ENCODE peak calls at places on chromosome 6, in ten cellular contexts. One of them, this sample, is unnamed.

GRCh38 chr6:21882066-21882465 is 288.5 kb downstream of the SOX4 start:
- DNase-seq in SIG-M5: no peak
- DNase-seq in NCI-H1436: no peak
- DNase-seq in stimulated activated CD4-positive, alpha-beta T cell treated with anti-CD3 and anti-CD28 coated beads, Interleukin-12 subunit alpha, Interleukin-12 subunit beta, amount 100 ng/mL, for 24 hours: no peak
- DNase-seq in BE2C: no peak
- DNase-seq in ACHN: no peak
- DNase-seq in amygdala: no peak
- DNase-seq in CD4-positive, alpha-beta T cell: no peak
- DNase-seq in colonic mucosa: no peak
- DNase-seq in stimulated activated CD8-positive, alpha-beta memory T cell treated with anti-CD3 and anti-CD28 coated beads, Interleukin-2, amount 100 ng/mL, for 1 hour: no peak
- DNase-seq in this sample: no peak

GRCh38 chr6:43269273-43270007 is 26.2 kb downstream of the TTBK1 start:
- DNase-seq in stimulated activated CD8-positive, alpha-beta memory T cell treated with anti-CD3 and anti-CD28 coated beads, Interleukin-2, amount 100 ng/mL, for 1 hour: peak
- DNase-seq in stimulated activated CD4-positive, alpha-beta T cell treated with anti-CD3 and anti-CD28 coated beads, Interleukin-12 subunit alpha, Interleukin-12 subunit beta, amount 100 ng/mL, for 24 hours: no peak
- DNase-seq in CD4-positive, alpha-beta T cell: peak
- DNase-seq in SIG-M5: no peak
- DNase-seq in BE2C: peak
- DNase-seq in amygdala: no peak
- DNase-seq in NCI-H1436: no peak
- DNase-seq in colonic mucosa: peak
- DNase-seq in ACHN: no peak
- DNase-seq in this sample: no peak

GRCh38 chr6:85464722-85465150 is 14.9 kb downstream of the NT5E start:
- DNase-seq in BE2C: no peak
- DNase-seq in ACHN: peak
- DNase-seq in stimulated activated CD8-positive, alpha-beta memory T cell treated with anti-CD3 and anti-CD28 coated beads, Interleukin-2, amount 100 ng/mL, for 1 hour: no peak
- DNase-seq in CD4-positive, alpha-beta T cell: no peak
- DNase-seq in stimulated activated CD4-positive, alpha-beta T cell treated with anti-CD3 and anti-CD28 coated beads, Interleukin-12 subunit alpha, Interleukin-12 subunit beta, amount 100 ng/mL, for 24 hours: no peak
- DNase-seq in SIG-M5: no peak
- DNase-seq in colonic mucosa: no peak
- DNase-seq in amygdala: no peak
- DNase-seq in NCI-H1436: no peak
- DNase-seq in this sample: no peak

GRCh38 chr6:78577585-78577984 is 289.8 kb upstream of the IRAK1BP1 start:
- DNase-seq in CD4-positive, alpha-beta T cell: no peak
- DNase-seq in ACHN: no peak
- DNase-seq in colonic mucosa: no peak
- DNase-seq in BE2C: no peak
- DNase-seq in NCI-H1436: no peak
- DNase-seq in stimulated activated CD8-positive, alpha-beta memory T cell treated with anti-CD3 and anti-CD28 coated beads, Interleukin-2, amount 100 ng/mL, for 1 hour: no peak
- DNase-seq in SIG-M5: no peak
- DNase-seq in amygdala: no peak
- DNase-seq in stimulated activated CD4-positive, alpha-beta T cell treated with anti-CD3 and anti-CD28 coated beads, Interleukin-12 subunit alpha, Interleukin-12 subunit beta, amount 100 ng/mL, for 24 hours: no peak
- DNase-seq in this sample: no peak

GRCh38 chr6:149975400-149975799 is 11.7 kb downstream of the ULBP1 start:
- DNase-seq in stimulated activated CD8-positive, alpha-beta memory T cell treated with anti-CD3 and anti-CD28 coated beads, Interleukin-2, amount 100 ng/mL, for 1 hour: no peak
- DNase-seq in CD4-positive, alpha-beta T cell: no peak
- DNase-seq in colonic mucosa: no peak
- DNase-seq in amygdala: no peak
- DNase-seq in stimulated activated CD4-positive, alpha-beta T cell treated with anti-CD3 and anti-CD28 coated beads, Interleukin-12 subunit alpha, Interleukin-12 subunit beta, amount 100 ng/mL, for 24 hours: no peak
- DNase-seq in SIG-M5: no peak
- DNase-seq in ACHN: no peak
- DNase-seq in BE2C: no peak
- DNase-seq in NCI-H1436: no peak
- DNase-seq in this sample: no peak

GRCh38 chr6:41451039-41451438 is 95.1 kb upstream of the FOXP4 start:
- DNase-seq in ACHN: no peak
- DNase-seq in SIG-M5: no peak
- DNase-seq in stimulated activated CD8-positive, alpha-beta memory T cell treated with anti-CD3 and anti-CD28 coated beads, Interleukin-2, amount 100 ng/mL, for 1 hour: no peak
- DNase-seq in stimulated activated CD4-positive, alpha-beta T cell treated with anti-CD3 and anti-CD28 coated beads, Interleukin-12 subunit alpha, Interleukin-12 subunit beta, amount 100 ng/mL, for 24 hours: no peak
- DNase-seq in BE2C: peak
- DNase-seq in CD4-positive, alpha-beta T cell: no peak
- DNase-seq in colonic mucosa: peak
- DNase-seq in amygdala: no peak
- DNase-seq in NCI-H1436: no peak
- DNase-seq in this sample: no peak

GRCh38 chr6:146017672-146018071 is 11.2 kb upstream of the GRM1 start:
- DNase-seq in NCI-H1436: no peak
- DNase-seq in stimulated activated CD4-positive, alpha-beta T cell treated with anti-CD3 and anti-CD28 coated beads, Interleukin-12 subunit alpha, Interleukin-12 subunit beta, amount 100 ng/mL, for 24 hours: no peak
- DNase-seq in BE2C: no peak
- DNase-seq in amygdala: no peak
- DNase-seq in CD4-positive, alpha-beta T cell: no peak
- DNase-seq in SIG-M5: no peak
- DNase-seq in colonic mucosa: no peak
- DNase-seq in stimulated activated CD8-positive, alpha-beta memory T cell treated with anti-CD3 and anti-CD28 coated beads, Interleukin-2, amount 100 ng/mL, for 1 hour: no peak
- DNase-seq in ACHN: no peak
- DNase-seq in this sample: no peak

GRCh38 chr6:90650041-90650948 is 63.4 kb upstream of the MAP3K7 start:
- DNase-seq in BE2C: no peak
- DNase-seq in CD4-positive, alpha-beta T cell: no peak
- DNase-seq in ACHN: no peak
- DNase-seq in NCI-H1436: peak
- DNase-seq in stimulated activated CD8-positive, alpha-beta memory T cell treated with anti-CD3 and anti-CD28 coated beads, Interleukin-2, amount 100 ng/mL, for 1 hour: no peak
- DNase-seq in colonic mucosa: no peak
- DNase-seq in SIG-M5: no peak
- DNase-seq in amygdala: no peak
- DNase-seq in stimulated activated CD4-positive, alpha-beta T cell treated with anti-CD3 and anti-CD28 coated beads, Interleukin-12 subunit alpha, Interleukin-12 subunit beta, amount 100 ng/mL, for 24 hours: no peak
- DNase-seq in this sample: no peak